ENCODE peak calls at places on chromosome 7, in seven cellular contexts. Z is BJ, T is heart left ventricle, N is upper lobe of right lung, A is Panc1, U is prostate gland, P is astrocyte of the spinal cord. D is an unnamed sample.

GRCh38 chr7:35599642-35600041 is 95.3 kb downstream of the HERPUD2 start:
- DNase-seq in Z (no peak), T (no peak), N (no peak), A (no peak), U (no peak), P (no peak), D (no peak)

GRCh38 chr7:141695803-141696289 is 6.1 kb downstream of the DENND11 start:
- DNase-seq in Z (no peak), T (no peak), N (no peak), A (peak), U (peak), P (no peak), D (no peak)

GRCh38 chr7:98222533-98223195 is 11.4 kb downstream of the BHLHA15 start:
- DNase-seq in Z (no peak), T (peak), N (peak), A (no peak), U (no peak), P (no peak), D (no peak)

GRCh38 chr7:73715648-73716317 is 3.7 kb downstream of the STX1A start:
- DNase-seq in Z (peak), T (peak), N (no peak), A (peak), U (no peak), P (peak), D (peak)

GRCh38 chr7:111730476-111731300 is 168.4 kb upstream of the IMMP2L start:
- DNase-seq in Z (no peak), T (no peak), N (no peak), A (no peak), U (no peak), P (no peak), D (no peak)

GRCh38 chr7:159271795-159272194 is 127.1 kb upstream of the VIPR2 start:
- DNase-seq in Z (no peak), T (no peak), N (no peak), A (no peak), U (no peak), P (no peak), D (no peak)

GRCh38 chr7:142582351-142582750 is 166.9 kb upstream of the PRSS1 start:
- DNase-seq in Z (no peak), T (no peak), N (no peak), A (no peak), U (no peak), P (no peak), D (no peak)

GRCh38 chr7:5077740-5078139 is 32.1 kb downstream of the RBAK start:
- DNase-seq in Z (no peak), T (no peak), N (no peak), A (no peak), U (no peak), P (peak), D (no peak)

GRCh38 chr7:63040966-63041610 is 957.6 kb upstream of the ZNF722 start:
- DNase-seq in Z (no peak), T (no peak), N (no peak), A (no peak), U (no peak), P (no peak), D (no peak)

GRCh38 chr7:128831178-128831993 is 1.2 kb downstream of the FLNC start:
- DNase-seq in Z (no peak), T (peak), N (no peak), A (no peak), U (no peak), P (peak), D (no peak)

GRCh38 chr7:77580762-77581350 is 43.8 kb downstream of the PTPN12 start:
- DNase-seq in Z (peak), T (no peak), N (peak), A (no peak), U (no peak), P (no peak), D (no peak)

GRCh38 chr7:42283553-42283952 is 46.5 kb upstream of the GLI3 start:
- DNase-seq in Z (no peak), T (no peak), N (no peak), A (no peak), U (peak), P (peak), D (no peak)

GRCh38 chr7:127678947-127679346 is 27.0 kb downstream of the SND1 start:
- DNase-seq in Z (no peak), T (no peak), N (no peak), A (no peak), U (no peak), P (peak), D (no peak)

GRCh38 chr7:37957236-37957970 is 37.0 kb downstream of the EPDR1 start:
- DNase-seq in Z (no peak), T (no peak), N (no peak), A (no peak), U (no peak), P (no peak), D (no peak)

GRCh38 chr7:117728858-117729257 is 144.4 kb downstream of the CTTNBP2 start:
- DNase-seq in Z (no peak), T (no peak), N (no peak), A (no peak), U (no peak), P (peak), D (no peak)

GRCh38 chr7:67947191-67947590 is 950.6 kb downstream of the TYW1 start:
- DNase-seq in Z (no peak), T (no peak), N (no peak), A (no peak), U (no peak), P (no peak), D (no peak)

GRCh38 chr7:42493436-42494198 is 256.6 kb upstream of the GLI3 start:
- DNase-seq in Z (peak), T (peak), N (peak), A (no peak), U (peak), P (peak), D (peak)

GRCh38 chr7:44750921-44751571 is 2.4 kb downstream of the ZMIZ2 start:
- DNase-seq in Z (no peak), T (peak), N (peak), A (no peak), U (no peak), P (no peak), D (peak)

GRCh38 chr7:88218836-88219605 is 817 bp downstream of the SRI start:
- DNase-seq in Z (no peak), T (peak), N (peak), A (no peak), U (peak), P (peak), D (no peak)

GRCh38 chr7:132575336-132575986 is 809 bp downstream of the PLXNA4 start:
- DNase-seq in Z (no peak), T (peak), N (no peak), A (no peak), U (no peak), P (peak), D (no peak)
- TF ChIP-seq CTCF in Z (no peak), T (peak), N (peak), A (peak), U (no peak), P (peak), D (peak)

DNA sequence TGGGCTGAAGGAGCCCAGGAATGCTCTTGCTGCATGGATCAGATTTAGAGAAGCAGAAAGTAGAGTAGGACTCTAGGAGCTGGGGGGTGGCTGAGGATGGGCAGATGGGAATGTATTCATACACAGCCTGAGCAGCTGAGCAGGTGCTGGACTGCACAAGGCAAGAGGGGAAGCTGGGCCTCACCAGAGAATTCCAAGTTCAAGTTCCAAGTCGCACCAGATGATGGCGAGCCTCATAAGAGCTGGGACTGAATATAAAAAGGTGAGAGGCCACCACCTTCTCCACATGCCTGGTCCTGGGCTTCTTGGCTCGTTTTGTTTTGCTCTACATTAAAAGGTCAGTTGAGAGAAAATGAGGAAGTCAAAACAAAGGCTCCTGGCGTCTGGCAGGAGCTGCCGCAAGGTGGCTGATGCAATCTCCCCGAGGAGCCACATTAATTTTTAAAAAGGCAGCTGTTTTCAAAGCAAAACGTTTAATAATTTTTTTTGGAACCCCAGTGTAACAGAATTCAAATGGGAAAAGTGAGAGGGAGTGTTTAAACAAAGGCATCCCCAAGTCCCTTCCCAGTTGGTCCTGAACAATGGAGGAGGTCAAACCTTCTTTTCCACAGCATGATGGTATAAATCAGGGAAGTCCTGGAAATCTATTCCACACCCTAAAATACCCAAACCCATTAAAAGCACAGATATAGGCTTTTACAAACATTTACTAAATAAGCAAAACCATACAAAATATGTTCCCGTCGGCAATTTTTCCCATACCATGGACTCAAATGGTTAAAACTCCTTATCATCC is 9.5 kb downstream of the CYREN start:
- DNase-seq in Z (no peak), T (no peak), N (no peak), A (no peak), U (no peak), P (peak), D (no peak)
- H3K4me3 ChIP-seq in Z (no peak), T (peak), N (no peak), A (no peak), U (no peak), P (no peak), D (no peak)

GRCh38 chr7:16062269-16062668 is 359.1 kb downstream of the CRPPA start:
- DNase-seq in Z (peak), T (no peak), N (no peak), A (no peak), U (no peak), P (peak), D (no peak)

GRCh38 chr7:16061630-16062029 is 359.7 kb downstream of the CRPPA start:
- DNase-seq in Z (no peak), T (no peak), N (no peak), A (no peak), U (no peak), P (no peak), D (no peak)

GRCh38 chr7:16063241-16063640 is 358.1 kb downstream of the CRPPA start:
- DNase-seq in Z (no peak), T (no peak), N (no peak), A (no peak), U (no peak), P (no peak), D (no peak)

GRCh38 chr7:16060492-16060891 is 360.8 kb downstream of the CRPPA start:
- DNase-seq in Z (no peak), T (no peak), N (no peak), A (no peak), U (no peak), P (no peak), D (no peak)

GRCh38 chr7:16061011-16061410 is 360.3 kb downstream of the CRPPA start:
- DNase-seq in Z (no peak), T (no peak), N (no peak), A (no peak), U (no peak), P (no peak), D (no peak)
- TF ChIP-seq CTCF in Z (no peak), T (no peak), N (no peak), A (no peak), U (no peak), P (no peak), D (no peak)

GRCh38 chr7:47325337-47325736 is 256.6 kb downstream of the TNS3 start:
- DNase-seq in Z (no peak), T (no peak), N (no peak), A (no peak), U (no peak), P (no peak), D (no peak)

GRCh38 chr7:47327698-47328391 is 254.1 kb downstream of the TNS3 start:
- DNase-seq in Z (peak), T (peak), N (peak), A (no peak), U (peak), P (peak), D (no peak)

GRCh38 chr7:47326220-47326619 is 255.7 kb downstream of the TNS3 start:
- DNase-seq in Z (peak), T (no peak), N (no peak), A (no peak), U (no peak), P (peak), D (peak)

GRCh38 chr7:47327306-47327697 is 254.6 kb downstream of the TNS3 start:
- DNase-seq in Z (no peak), T (no peak), N (no peak), A (no peak), U (no peak), P (peak), D (no peak)

GRCh38 chr7:47326808-47327207 is 255.1 kb downstream of the TNS3 start:
- DNase-seq in Z (no peak), T (no peak), N (no peak), A (no peak), U (no peak), P (peak), D (no peak)
- H3K4me3 ChIP-seq in Z (no peak), T (peak), N (peak), A (no peak), U (no peak), P (peak), D (no peak)

GRCh38 chr7:46654546-46655443 is 733.7 kb upstream of the IGFBP3 start:
- DNase-seq in Z (no peak), T (no peak), N (no peak), A (no peak), U (no peak), P (no peak), D (peak)
- TF ChIP-seq CTCF in Z (no peak), T (no peak), N (no peak), A (no peak), U (no peak), P (no peak), D (peak)

DNA sequence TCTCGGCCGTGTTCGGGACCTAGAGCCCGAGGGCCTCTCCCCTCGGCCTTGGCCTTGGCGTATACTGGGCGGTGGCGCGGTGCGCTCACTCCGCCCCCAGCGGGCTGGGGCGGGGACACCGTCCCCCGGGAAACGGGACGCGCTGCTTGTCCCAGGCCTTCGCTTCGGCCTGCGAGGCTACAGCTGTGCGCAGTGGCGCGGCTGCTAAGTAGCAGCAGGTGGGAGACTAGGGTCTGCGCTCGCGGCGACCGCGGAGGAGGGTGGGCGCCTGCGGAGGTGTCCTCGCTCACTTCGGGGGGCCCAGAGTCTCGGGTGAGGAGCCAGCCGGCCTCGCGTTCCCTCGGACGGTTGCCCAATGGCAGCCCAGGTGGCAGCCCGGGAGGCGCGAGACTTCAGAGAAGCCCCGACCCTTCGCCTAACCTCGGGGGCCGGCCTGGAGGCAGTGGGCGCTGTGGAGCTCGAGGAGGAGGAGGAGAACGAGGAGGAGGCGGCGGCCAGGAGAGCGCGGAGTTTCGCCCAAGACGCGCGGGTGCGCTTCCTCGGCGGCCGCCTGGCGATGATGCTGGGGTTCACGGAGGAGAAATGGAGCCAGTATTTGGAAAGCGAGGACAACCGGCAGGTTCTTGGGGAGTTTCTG is at the start of gene DNAH11:
- DNase-seq in Z (no peak), T (peak), N (peak), A (no peak), U (peak), P (peak), D (no peak)
- H3K4me3 ChIP-seq in Z (peak), T (peak), N (peak), A (peak), U (peak), P (peak), D (peak)

GRCh38 chr7:30789334-30789711 is 18.1 kb downstream of the MINDY4 start:
- DNase-seq in Z (peak), T (no peak), N (no peak), A (no peak), U (no peak), P (peak), D (peak)

GRCh38 chr7:30787476-30787875 is 16.3 kb downstream of the MINDY4 start:
- DNase-seq in Z (no peak), T (no peak), N (no peak), A (no peak), U (no peak), P (no peak), D (no peak)

GRCh38 chr7:30788640-30789333 is 17.6 kb downstream of the MINDY4 start:
- DNase-seq in Z (no peak), T (no peak), N (no peak), A (no peak), U (no peak), P (no peak), D (no peak)

GRCh38 chr7:30782690-30783089 is 11.5 kb downstream of the MINDY4 start:
- DNase-seq in Z (no peak), T (no peak), N (no peak), A (no peak), U (no peak), P (no peak), D (no peak)

DNA sequence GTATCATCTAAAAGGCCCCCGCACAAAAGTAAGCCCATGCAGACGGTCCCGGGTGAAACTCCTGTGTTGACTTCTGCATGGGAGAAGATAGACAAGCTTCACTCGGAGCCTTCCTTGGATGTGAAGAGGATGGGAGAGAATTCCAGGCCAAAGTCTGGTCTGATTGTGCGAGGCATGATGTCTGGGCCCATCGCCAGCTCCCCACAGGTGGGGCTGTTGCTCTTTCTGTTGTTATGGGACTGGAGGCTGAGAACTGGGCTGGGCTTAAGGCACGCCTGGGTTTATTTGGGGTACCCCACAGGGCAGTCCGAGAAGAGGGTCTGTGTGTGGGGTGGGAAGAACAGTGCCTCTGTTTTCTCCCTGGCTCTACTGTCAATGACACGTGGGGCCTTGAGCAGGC is 14.6 kb downstream of the MINDY4 start:
- DNase-seq in Z (no peak), T (no peak), N (no peak), A (no peak), U (no peak), P (no peak), D (no peak)
- TF ChIP-seq CTCF in Z (no peak), T (no peak), N (no peak), A (no peak), U (no peak), P (no peak), D (no peak)

DNA sequence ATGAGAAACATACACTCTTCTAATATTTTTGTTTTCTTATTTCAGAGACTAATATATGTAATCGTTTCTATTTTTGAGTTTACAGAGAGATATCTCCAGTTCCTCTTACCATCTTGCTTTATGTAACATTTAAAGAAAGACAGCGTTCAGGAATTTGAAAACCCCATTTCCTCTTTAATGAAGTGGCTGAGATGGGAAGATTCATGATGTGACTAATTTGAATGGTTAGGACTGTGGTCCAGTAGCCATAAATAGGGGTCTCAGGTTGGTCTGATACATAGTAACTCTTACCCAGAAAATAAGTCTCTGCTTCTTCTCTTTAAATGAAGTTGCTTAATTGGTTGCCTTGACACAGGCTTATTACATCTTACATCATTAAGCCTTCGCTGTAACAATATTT is 6.9 kb downstream of the KMT2E start:
- DNase-seq in Z (no peak), T (no peak), N (no peak), A (no peak), U (no peak), P (no peak), D (no peak)
- H3K4me3 ChIP-seq in Z (no peak), T (peak), N (no peak), A (no peak), U (no peak), P (no peak), D (no peak)

D was measured in kidney epithelial cell.